ENCODE peak calls at places on chromosome 14, in seven cellular contexts. One of them, this sample, is unnamed.

GRCh38 chr14:33509927-33510535 is 440.8 kb downstream of the EGLN3 start:
- DNase-seq in colonic mucosa: no peak
- DNase-seq in fibroblast of lung: peak; percentile 94
- DNase-seq in neuronal stem cell: no peak
- DNase-seq in SK-N-SH: no peak
- DNase-seq in mesendoderm: no peak
- DNase-seq in neural progenitor cell: no peak
- DNase-seq in this sample: no peak

GRCh38 chr14:42110167-42110566 is 503.5 kb downstream of the LRFN5 start:
- DNase-seq in colonic mucosa: no peak
- DNase-seq in fibroblast of lung: peak; percentile 41
- DNase-seq in neuronal stem cell: no peak
- DNase-seq in SK-N-SH: peak; percentile 1
- DNase-seq in mesendoderm: peak; percentile 63
- DNase-seq in neural progenitor cell: peak; percentile 55
- DNase-seq in this sample: peak; percentile 53

GRCh38 chr14:21882226-21882625 is 208.6 kb upstream of the OR4E1 start:
- DNase-seq in colonic mucosa: no peak
- DNase-seq in fibroblast of lung: no peak
- DNase-seq in neuronal stem cell: no peak
- DNase-seq in SK-N-SH: no peak
- DNase-seq in mesendoderm: no peak
- DNase-seq in neural progenitor cell: no peak
- DNase-seq in this sample: no peak

GRCh38 chr14:37697489-37698121 is 102.2 kb downstream of the TTC6 start:
- DNase-seq in colonic mucosa: no peak
- DNase-seq in fibroblast of lung: peak; percentile 90
- DNase-seq in neuronal stem cell: no peak
- DNase-seq in SK-N-SH: no peak
- DNase-seq in mesendoderm: no peak
- DNase-seq in neural progenitor cell: no peak
- DNase-seq in this sample: no peak

GRCh38 chr14:63852271-63852816 is 460 bp upstream of the SYNE2 start:
- DNase-seq in colonic mucosa: no peak
- DNase-seq in fibroblast of lung: peak; percentile 34
- DNase-seq in neuronal stem cell: no peak
- DNase-seq in SK-N-SH: peak; percentile 39
- DNase-seq in mesendoderm: peak; percentile 73
- DNase-seq in neural progenitor cell: no peak
- DNase-seq in this sample: no peak

GRCh38 chr14:52998376-52999010 is 47.6 kb upstream of the FERMT2 start:
- DNase-seq in colonic mucosa: no peak
- DNase-seq in fibroblast of lung: peak; percentile 95
- DNase-seq in neuronal stem cell: no peak
- DNase-seq in SK-N-SH: no peak
- DNase-seq in mesendoderm: no peak
- DNase-seq in neural progenitor cell: no peak
- DNase-seq in this sample: no peak

GRCh38 chr14:55964081-55964480 is 154.1 kb upstream of the PELI2 start:
- DNase-seq in colonic mucosa: no peak
- DNase-seq in fibroblast of lung: no peak
- DNase-seq in neuronal stem cell: no peak
- DNase-seq in SK-N-SH: no peak
- DNase-seq in mesendoderm: no peak
- DNase-seq in neural progenitor cell: no peak
- DNase-seq in this sample: no peak

GRCh38 chr14:36665887-36666415 is 4.3 kb downstream of the PAX9 start:
- DNase-seq in colonic mucosa: no peak
- DNase-seq in fibroblast of lung: no peak
- DNase-seq in neuronal stem cell: no peak
- DNase-seq in SK-N-SH: no peak
- DNase-seq in mesendoderm: peak; percentile 33
- DNase-seq in neural progenitor cell: no peak
- DNase-seq in this sample: no peak

GRCh38 chr14:53528114-53528513 is 375.0 kb upstream of the DDHD1 start:
- DNase-seq in colonic mucosa: peak; percentile 32
- DNase-seq in fibroblast of lung: peak; percentile 18
- DNase-seq in neuronal stem cell: no peak
- DNase-seq in SK-N-SH: no peak
- DNase-seq in mesendoderm: no peak
- DNase-seq in neural progenitor cell: no peak
- DNase-seq in this sample: no peak

GRCh38 chr14:70882771-70883492 is 24.3 kb upstream of the PCNX1 start:
- DNase-seq in colonic mucosa: no peak
- DNase-seq in fibroblast of lung: peak; percentile 67
- DNase-seq in neuronal stem cell: no peak
- DNase-seq in SK-N-SH: no peak
- DNase-seq in mesendoderm: no peak
- DNase-seq in neural progenitor cell: no peak
- DNase-seq in this sample: no peak

GRCh38 chr14:39456702-39457250 is 24.5 kb upstream of the FBXO33 start:
- DNase-seq in colonic mucosa: no peak
- DNase-seq in fibroblast of lung: no peak
- DNase-seq in neuronal stem cell: no peak
- DNase-seq in SK-N-SH: no peak
- DNase-seq in mesendoderm: no peak
- DNase-seq in neural progenitor cell: no peak
- DNase-seq in this sample: no peak

GRCh38 chr14:21070083-21070609 is at the start of gene ARHGEF40:
- DNase-seq in colonic mucosa: peak; percentile 74
- DNase-seq in fibroblast of lung: peak; percentile 58
- DNase-seq in neuronal stem cell: no peak
- DNase-seq in SK-N-SH: peak; percentile 87
- DNase-seq in mesendoderm: peak; percentile 63
- DNase-seq in neural progenitor cell: peak; percentile 84
- DNase-seq in this sample: peak; percentile 86

GRCh38 chr14:55913324-55914035 is 204.7 kb upstream of the PELI2 start:
- DNase-seq in colonic mucosa: no peak
- DNase-seq in fibroblast of lung: peak; percentile 97
- DNase-seq in neuronal stem cell: no peak
- DNase-seq in SK-N-SH: no peak
- DNase-seq in mesendoderm: no peak
- DNase-seq in neural progenitor cell: peak; percentile 22
- DNase-seq in this sample: no peak

GRCh38 chr14:100067971-100068959 is 3.0 kb downstream of the EVL start:
- DNase-seq in colonic mucosa: peak; percentile 34
- DNase-seq in fibroblast of lung: peak; percentile 65
- DNase-seq in neuronal stem cell: no peak
- DNase-seq in SK-N-SH: no peak
- DNase-seq in mesendoderm: peak; percentile 62
- DNase-seq in neural progenitor cell: no peak
- DNase-seq in this sample: no peak
- H3K9ac ChIP-seq in colonic mucosa: peak overlapping the region; percentile 4
- H3K9ac ChIP-seq in fibroblast of lung: no peak overlapping the region
- H3K9ac ChIP-seq in neuronal stem cell: no peak overlapping the region
- H3K9ac ChIP-seq in SK-N-SH: no peak overlapping the region
- H3K9ac ChIP-seq in mesendoderm: no peak overlapping the region
- H3K9ac ChIP-seq in neural progenitor cell: no peak overlapping the region
- H3K9ac ChIP-seq in this sample: no peak overlapping the region

GRCh38 chr14:99664636-99665273 is 19.3 kb upstream of the CYP46A1 start:
- DNase-seq in colonic mucosa: no peak
- DNase-seq in fibroblast of lung: no peak
- DNase-seq in neuronal stem cell: no peak
- DNase-seq in SK-N-SH: no peak
- DNase-seq in mesendoderm: no peak
- DNase-seq in neural progenitor cell: no peak
- DNase-seq in this sample: no peak
- H3K9ac ChIP-seq in colonic mucosa: no peak overlapping the region
- H3K9ac ChIP-seq in fibroblast of lung: no peak overlapping the region
- H3K9ac ChIP-seq in neuronal stem cell: no peak overlapping the region
- H3K9ac ChIP-seq in SK-N-SH: no peak overlapping the region
- H3K9ac ChIP-seq in mesendoderm: no peak overlapping the region
- H3K9ac ChIP-seq in neural progenitor cell: no peak overlapping the region
- H3K9ac ChIP-seq in this sample: no peak overlapping the region

GRCh38 chr14:101915871-101916815 is 48.2 kb upstream of the DYNC1H1 start:
- DNase-seq in colonic mucosa: no peak
- DNase-seq in fibroblast of lung: no peak
- DNase-seq in neuronal stem cell: no peak
- DNase-seq in SK-N-SH: no peak
- DNase-seq in mesendoderm: no peak
- DNase-seq in neural progenitor cell: no peak
- DNase-seq in this sample: peak; percentile 51

GRCh38 chr14:101916816-101917412 is 47.5 kb upstream of the DYNC1H1 start:
- DNase-seq in colonic mucosa: no peak
- DNase-seq in fibroblast of lung: no peak
- DNase-seq in neuronal stem cell: no peak
- DNase-seq in SK-N-SH: no peak
- DNase-seq in mesendoderm: no peak
- DNase-seq in neural progenitor cell: no peak
- DNase-seq in this sample: peak; percentile 57

GRCh38 chr14:101917413-101918124 is 46.8 kb upstream of the DYNC1H1 start:
- DNase-seq in colonic mucosa: no peak
- DNase-seq in fibroblast of lung: no peak
- DNase-seq in neuronal stem cell: no peak
- DNase-seq in SK-N-SH: no peak
- DNase-seq in mesendoderm: no peak
- DNase-seq in neural progenitor cell: no peak
- DNase-seq in this sample: peak; percentile 66

GRCh38 chr14:101914083-101914482 is 50.3 kb upstream of the DYNC1H1 start:
- DNase-seq in colonic mucosa: no peak
- DNase-seq in fibroblast of lung: no peak
- DNase-seq in neuronal stem cell: no peak
- DNase-seq in SK-N-SH: no peak
- DNase-seq in mesendoderm: no peak
- DNase-seq in neural progenitor cell: no peak
- DNase-seq in this sample: no peak

DNA sequence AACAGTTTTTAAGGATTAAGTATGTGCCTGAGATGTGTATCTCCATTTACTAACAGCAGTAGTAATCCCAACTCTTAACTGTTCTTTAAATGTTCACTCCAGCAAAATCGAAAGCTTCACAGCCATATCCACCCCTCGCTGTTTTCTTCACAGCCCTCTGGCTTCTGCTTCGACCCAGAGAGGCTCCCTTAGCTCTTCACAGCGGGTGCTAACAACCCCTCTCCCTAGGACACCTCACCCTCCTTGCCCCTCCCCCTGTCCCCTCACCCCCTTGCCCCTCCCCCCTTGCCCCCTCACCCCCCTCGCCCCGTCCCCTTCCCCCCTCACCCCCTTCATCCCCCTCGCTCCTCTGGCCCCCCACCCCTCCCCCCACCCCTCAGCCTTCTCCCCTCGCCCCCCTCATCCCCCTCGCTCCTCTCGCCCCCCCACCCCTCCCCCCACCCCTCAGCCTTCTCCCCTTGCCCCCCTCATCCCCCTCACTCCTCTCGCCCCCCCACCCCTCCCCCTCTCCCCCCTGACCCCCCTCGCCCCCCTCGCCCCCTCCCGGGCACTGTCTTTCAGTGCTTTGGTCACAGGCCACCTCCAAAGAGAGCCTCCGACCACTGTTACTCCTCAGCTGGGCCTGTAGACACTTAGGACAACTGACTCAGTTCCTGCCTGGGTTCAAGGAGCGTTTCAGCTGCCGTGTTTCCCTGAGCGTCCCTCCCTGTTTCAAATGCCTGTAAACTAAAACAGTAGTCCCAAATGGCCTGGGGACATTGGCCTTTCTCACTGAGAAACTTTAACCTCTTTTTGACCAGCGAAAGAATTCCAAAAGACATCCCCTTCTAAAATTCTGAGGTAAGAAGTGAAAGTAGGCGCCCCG is 46.0 kb upstream of the DYNC1H1 start:
- DNase-seq in colonic mucosa: no peak
- DNase-seq in fibroblast of lung: no peak
- DNase-seq in neuronal stem cell: no peak
- DNase-seq in SK-N-SH: peak; percentile 55
- DNase-seq in mesendoderm: peak; percentile 37
- DNase-seq in neural progenitor cell: peak; percentile 45
- DNase-seq in this sample: peak; percentile 80
- H3K9ac ChIP-seq in colonic mucosa: no peak overlapping the region
- H3K9ac ChIP-seq in fibroblast of lung: no peak overlapping the region
- H3K9ac ChIP-seq in neuronal stem cell: no peak overlapping the region
- H3K9ac ChIP-seq in SK-N-SH: no peak overlapping the region
- H3K9ac ChIP-seq in mesendoderm: no peak overlapping the region
- H3K9ac ChIP-seq in neural progenitor cell: no peak overlapping the region
- H3K9ac ChIP-seq in this sample: no peak overlapping the region

GRCh38 chr14:67267929-67268328 is 26.7 kb downstream of the PALS1 start:
- DNase-seq in colonic mucosa: no peak
- DNase-seq in fibroblast of lung: no peak
- DNase-seq in neuronal stem cell: no peak
- DNase-seq in SK-N-SH: no peak
- DNase-seq in mesendoderm: no peak
- DNase-seq in neural progenitor cell: no peak
- DNase-seq in this sample: no peak
- H3K9ac ChIP-seq in colonic mucosa: no peak overlapping the region
- H3K9ac ChIP-seq in fibroblast of lung: no peak overlapping the region
- H3K9ac ChIP-seq in neuronal stem cell: no peak overlapping the region
- H3K9ac ChIP-seq in SK-N-SH: no peak overlapping the region
- H3K9ac ChIP-seq in mesendoderm: no peak overlapping the region
- H3K9ac ChIP-seq in neural progenitor cell: no peak overlapping the region
- H3K9ac ChIP-seq in this sample: peak overlapping the region; percentile 45

DNA sequence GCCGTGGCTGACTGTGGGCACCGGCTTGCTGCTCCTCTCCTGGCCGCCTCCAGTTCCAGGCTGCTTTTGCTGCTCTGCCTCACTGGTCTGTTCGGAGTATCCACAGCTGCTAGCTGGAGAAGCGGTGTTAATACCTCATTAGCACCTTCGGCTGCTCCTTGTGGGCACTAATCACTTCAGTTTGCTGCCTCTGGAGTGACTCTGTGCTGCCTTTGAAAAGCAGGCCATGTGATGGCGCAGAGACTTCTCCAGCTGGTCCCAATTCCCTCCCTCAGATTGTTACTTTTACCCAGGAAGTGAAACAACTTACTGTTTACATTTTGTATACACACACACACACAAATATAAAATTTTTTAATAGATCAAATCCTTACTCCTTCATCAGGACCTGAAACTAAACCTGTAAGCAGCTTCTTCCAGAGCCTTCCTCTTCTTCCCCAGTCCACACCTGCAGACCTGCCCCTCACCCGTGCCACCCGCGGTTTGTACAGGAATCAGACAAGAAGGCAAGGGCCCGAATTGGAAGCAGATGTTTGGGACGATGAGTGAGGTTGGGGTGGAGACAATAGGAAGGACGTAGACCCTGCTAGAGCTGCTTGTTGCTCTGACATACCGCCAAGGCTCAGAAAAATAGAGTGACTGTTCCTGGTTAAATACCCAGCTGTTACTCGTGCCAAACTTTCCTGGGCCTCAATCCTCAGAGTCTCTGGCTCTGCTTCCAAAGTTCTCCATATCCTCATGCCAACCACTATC is 41.5 kb upstream of the LTBP2 start:
- DNase-seq in colonic mucosa: no peak
- DNase-seq in fibroblast of lung: peak; percentile 36
- DNase-seq in neuronal stem cell: no peak
- DNase-seq in SK-N-SH: no peak
- DNase-seq in mesendoderm: peak; percentile 81
- DNase-seq in neural progenitor cell: peak; percentile 47
- DNase-seq in this sample: peak; percentile 79
- H3K9ac ChIP-seq in colonic mucosa: no peak overlapping the region
- H3K9ac ChIP-seq in fibroblast of lung: no peak overlapping the region
- H3K9ac ChIP-seq in neuronal stem cell: no peak overlapping the region
- H3K9ac ChIP-seq in SK-N-SH: no peak overlapping the region
- H3K9ac ChIP-seq in mesendoderm: no peak overlapping the region
- H3K9ac ChIP-seq in neural progenitor cell: no peak overlapping the region
- H3K9ac ChIP-seq in this sample: no peak overlapping the region

DNA sequence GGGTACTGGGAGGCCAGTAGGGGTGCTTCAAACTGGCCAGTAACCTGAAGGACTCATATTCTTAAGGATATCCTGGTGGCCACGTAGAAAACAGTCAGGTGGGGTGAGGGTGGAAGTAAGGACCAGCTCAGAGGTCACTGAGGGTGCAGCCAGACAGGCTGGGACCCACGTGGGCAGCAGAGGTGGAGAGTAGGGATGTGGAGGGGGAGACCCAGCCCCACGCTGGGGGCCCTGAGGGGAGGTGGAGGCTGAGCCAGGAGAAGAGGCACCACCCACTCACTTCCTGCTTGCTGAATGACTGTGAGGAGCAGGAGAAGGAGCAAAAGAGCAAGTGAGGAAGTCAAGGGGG is 12.6 kb upstream of the SERPINA3 start:
- DNase-seq in colonic mucosa: no peak
- DNase-seq in fibroblast of lung: no peak
- DNase-seq in neuronal stem cell: no peak
- DNase-seq in SK-N-SH: no peak
- DNase-seq in mesendoderm: no peak
- DNase-seq in neural progenitor cell: no peak
- DNase-seq in this sample: no peak
- H3K9ac ChIP-seq in colonic mucosa: peak overlapping the region; percentile 31
- H3K9ac ChIP-seq in fibroblast of lung: no peak overlapping the region
- H3K9ac ChIP-seq in neuronal stem cell: no peak overlapping the region
- H3K9ac ChIP-seq in SK-N-SH: peak overlapping the region; percentile 70
- H3K9ac ChIP-seq in mesendoderm: no peak overlapping the region
- H3K9ac ChIP-seq in neural progenitor cell: no peak overlapping the region
- H3K9ac ChIP-seq in this sample: no peak overlapping the region